ENCODE peak calls at places on chromosomes 7 and 10, in four cellular contexts. J is breast epithelium, C is neural crest cell, N is dorsolateral prefrontal cortex. Q is an unnamed sample.
A peak's percentile ranks its signal among the peaks of the same experiment; 100 is the strongest.

GRCh38 chr7:138898255-138898654 is 82.9 kb downstream of the KIAA1549 start:
- DNase-seq in J (no peak), C (no peak), N (no peak), Q (no peak)

GRCh38 chr7:148858489-148858888 is 25.6 kb downstream of the EZH2 start:
- DNase-seq in J (no peak), C (no peak), N (no peak), Q (no peak)

GRCh38 chr7:40880581-40880980 is 745.8 kb downstream of the SUGCT start:
- DNase-seq in J (no peak), C (no peak), N (no peak), Q (no peak)

GRCh38 chr10:34721201-34721840 is 93.8 kb downstream of the PARD3 start:
- DNase-seq in J (no peak), C (no peak), N (no peak), Q (no peak)

GRCh38 chr10:102449321-102450123 is 1.8 kb downstream of the C10orf95 start:
- DNase-seq in J (peak; percentile 83), C (no peak), N (peak; percentile 84), Q (peak; percentile 66)

GRCh38 chr7:109844362-109844761 is 1246.6 kb upstream of the LRRN3 start:
- DNase-seq in J (no peak), C (no peak), N (no peak), Q (no peak)

GRCh38 chr10:49657606-49658005 is 21.8 kb upstream of the C10orf53 start:
- DNase-seq in J (no peak), C (no peak), N (no peak), Q (no peak)

GRCh38 chr7:20223356-20223755 is 6.2 kb upstream of the MACC1 start:
- DNase-seq in J (no peak), C (no peak), N (no peak), Q (no peak)

GRCh38 chr7:150322114-150322832 is 882 bp upstream of the LRRC61 start:
- DNase-seq in J (no peak), C (no peak), N (no peak), Q (no peak)

GRCh38 chr7:27647052-27647451 is 15.6 kb downstream of the HIBADH start:
- DNase-seq in J (no peak), C (no peak), N (no peak), Q (no peak)

GRCh38 chr7:148661471-148661870 is 37.2 kb upstream of the CUL1 start:
- DNase-seq in J (no peak), C (no peak), N (no peak), Q (no peak)

GRCh38 chr7:97460433-97460832 is 271.5 kb upstream of the TAC1 start:
- DNase-seq in J (no peak), C (no peak), N (no peak), Q (no peak)

GRCh38 chr7:128946936-128947830 is 9.5 kb downstream of the IRF5 start:
- DNase-seq in J (no peak), C (no peak), N (no peak), Q (no peak)
- TF ChIP-seq CTCF in J (no peak), C (peak; percentile 27), N (no peak), Q (no peak)

DNA sequence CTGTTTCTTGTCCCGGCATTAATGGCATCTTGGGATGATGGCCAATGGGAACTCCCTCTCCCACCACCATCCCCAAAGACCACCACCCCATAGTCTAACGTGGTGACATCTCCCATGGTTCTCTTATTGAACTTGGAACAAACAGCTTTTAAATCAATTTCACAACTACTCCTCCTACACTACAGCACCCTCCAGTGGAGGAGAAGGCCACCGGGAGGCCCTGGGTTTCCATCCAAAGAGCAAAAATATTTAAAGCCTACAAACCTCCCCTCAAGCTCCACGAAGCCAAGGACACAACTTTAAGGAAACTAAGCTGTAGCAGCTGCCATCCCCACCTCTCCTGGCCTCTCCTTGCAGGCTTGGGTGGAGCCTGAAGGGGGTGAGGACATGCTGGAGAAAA is 94.1 kb upstream of the LANCL2 start:
- DNase-seq in J (no peak), C (no peak), N (no peak), Q (no peak)
- TF ChIP-seq CTCF in J (no peak), C (peak; percentile 31), N (no peak), Q (no peak)

GRCh38 chr10:22218448-22218847 is 633 bp upstream of the EBLN1 start:
- DNase-seq in J (no peak), C (no peak), N (no peak), Q (no peak)
- TF ChIP-seq CTCF in J (no peak), C (peak; percentile 24), N (no peak), Q (no peak)

DNA sequence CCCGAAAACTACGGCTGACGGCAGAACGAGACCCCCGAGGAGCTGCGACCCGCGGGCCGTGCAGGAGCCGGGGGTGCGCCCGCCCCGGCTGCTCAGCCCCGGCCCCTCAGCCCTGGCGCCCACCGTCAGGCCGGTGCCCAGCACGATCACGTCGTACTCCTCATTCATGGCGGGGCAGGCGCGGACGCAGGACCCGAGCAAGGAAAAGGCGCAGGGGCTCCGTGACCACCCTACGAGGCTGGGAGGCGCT is 218 bp downstream of the GDI2 start:
- DNase-seq in J (no peak), C (no peak), N (no peak), Q (no peak)
- TF ChIP-seq CTCF in J (no peak), C (no peak), N (no peak), Q (no peak)

Q was measured in activated B cell treated with CpG ODN at 0.5 μM for 24 hours.